ENCODE peak calls at places on chromosomes 1 and 21, in nine cellular contexts. N is fibroblast of mammary gland, S is HL-60, Y is GM13977, B is psoas muscle, I is heart right ventricle, T is HepG2, J is AG04450, K is right lobe of liver. Z is an unnamed sample.

GRCh38 chr1:44707959-44708831 is 22.8 kb downstream of the RNU5D-1 start:
- DNase-seq in N (peak), S (no peak), Y (peak), B (no peak), I (peak), T (peak), J (no peak), K (no peak), Z (peak)

GRCh38 chr1:159190441-159190840 is 14.2 kb upstream of the ACKR1 start:
- DNase-seq in N (no peak), S (no peak), Y (no peak), B (no peak), I (no peak), T (no peak), J (no peak), K (no peak), Z (no peak)

GRCh38 chr1:27166351-27166802 is 11.5 kb upstream of the SLC9A1 start:
- DNase-seq in N (no peak), S (no peak), Y (peak), B (no peak), I (no peak), T (no peak), J (no peak), K (no peak), Z (no peak)

GRCh38 chr1:73333847-73334503 is 864.0 kb downstream of the LRRIQ3 start:
- DNase-seq in N (no peak), S (no peak), Y (no peak), B (no peak), I (no peak), T (no peak), J (no peak), K (no peak), Z (no peak)

GRCh38 chr1:209597496-209597895 is 14.0 kb downstream of the CAMK1G start:
- DNase-seq in N (no peak), S (no peak), Y (no peak), B (no peak), I (no peak), T (no peak), J (no peak), K (no peak), Z (no peak)

GRCh38 chr1:54791880-54792522 is 9.1 kb downstream of the TTC22 start:
- DNase-seq in N (peak), S (peak), Y (peak), B (no peak), I (no peak), T (peak), J (no peak), K (no peak), Z (peak)

GRCh38 chr1:218620956-218621355 is 275.8 kb downstream of the TGFB2 start:
- DNase-seq in N (peak), S (no peak), Y (no peak), B (no peak), I (no peak), T (peak), J (no peak), K (no peak), Z (no peak)

GRCh38 chr1:69483219-69483618 is 84.5 kb upstream of the LRRC7 start:
- DNase-seq in N (no peak), S (no peak), Y (no peak), B (no peak), I (no peak), T (no peak), J (no peak), K (no peak), Z (no peak)

GRCh38 chr1:94871031-94871430 is 50.9 kb downstream of the SLC44A3 start:
- DNase-seq in N (peak), S (no peak), Y (no peak), B (no peak), I (no peak), T (no peak), J (no peak), K (no peak), Z (no peak)

GRCh38 chr1:12549106-12549459 is 68.9 kb downstream of the DHRS3 start:
- DNase-seq in N (peak), S (no peak), Y (no peak), B (peak), I (no peak), T (no peak), J (no peak), K (peak), Z (no peak)

GRCh38 chr1:176206006-176206960 is 803 bp downstream of the COP1 start:
- DNase-seq in N (peak), S (no peak), Y (peak), B (peak), I (peak), T (peak), J (no peak), K (peak), Z (peak)

GRCh38 chr1:3688356-3688755 is 36.0 kb downstream of the TP73 start:
- DNase-seq in N (peak), S (no peak), Y (no peak), B (no peak), I (no peak), T (no peak), J (no peak), K (no peak), Z (no peak)

GRCh38 chr1:203084588-203085527 is 954 bp downstream of the MYOG start:
- DNase-seq in N (no peak), S (no peak), Y (peak), B (peak), I (peak), T (peak), J (no peak), K (no peak), Z (no peak)

GRCh38 chr1:228465134-228465533 is 22.0 kb upstream of the RNF187 start:
- DNase-seq in N (no peak), S (no peak), Y (no peak), B (no peak), I (no peak), T (no peak), J (no peak), K (no peak), Z (no peak)

GRCh38 chr1:173267453-173267945 is 60.4 kb upstream of the TNFSF4 start:
- DNase-seq in N (peak), S (no peak), Y (no peak), B (no peak), I (no peak), T (no peak), J (no peak), K (no peak), Z (no peak)

GRCh38 chr1:85612704-85613361 is 32.3 kb downstream of the CCN1 start:
- DNase-seq in N (peak), S (no peak), Y (no peak), B (no peak), I (peak), T (peak), J (peak), K (no peak), Z (no peak)

GRCh38 chr1:36711480-36711879 is 228.8 kb upstream of the CSF3R start:
- DNase-seq in N (no peak), S (no peak), Y (no peak), B (no peak), I (no peak), T (no peak), J (no peak), K (no peak), Z (no peak)

GRCh38 chr1:113981962-113982931 is 3.0 kb downstream of the OLFML3 start:
- DNase-seq in N (peak), S (peak), Y (no peak), B (peak), I (peak), T (peak), J (peak), K (no peak), Z (no peak)

GRCh38 chr1:180123463-180123936 is 31.2 kb upstream of the QSOX1 start:
- DNase-seq in N (peak), S (peak), Y (no peak), B (no peak), I (no peak), T (no peak), J (no peak), K (no peak), Z (no peak)

GRCh38 chr21:32533053-32533452 is 52.3 kb downstream of the TCP10L start:
- DNase-seq in N (no peak), S (no peak), Y (no peak), B (no peak), I (no peak), T (no peak), J (no peak), K (no peak), Z (no peak)
- TF ChIP-seq CTCF in N (no peak), S (no peak), Y (no peak), B (no peak), I (no peak), T (no peak), J (no peak), K (no peak), Z (no peak)

GRCh38 chr1:109924316-109924715 is 13.7 kb downstream of the CSF1 start:
- DNase-seq in N (no peak), S (no peak), Y (no peak), B (no peak), I (no peak), T (no peak), J (no peak), K (no peak), Z (no peak)

GRCh38 chr1:109922326-109922725 is 11.7 kb downstream of the CSF1 start:
- DNase-seq in N (no peak), S (no peak), Y (no peak), B (no peak), I (no peak), T (no peak), J (no peak), K (no peak), Z (no peak)

GRCh38 chr1:109925159-109925990 is 14.7 kb downstream of the CSF1 start:
- DNase-seq in N (no peak), S (no peak), Y (no peak), B (no peak), I (no peak), T (no peak), J (no peak), K (no peak), Z (no peak)

GRCh38 chr1:109923946-109924275 is 13.3 kb downstream of the CSF1 start:
- DNase-seq in N (no peak), S (no peak), Y (no peak), B (no peak), I (no peak), T (no peak), J (no peak), K (no peak), Z (no peak)

GRCh38 chr1:109923131-109923945 is 12.7 kb downstream of the CSF1 start:
- DNase-seq in N (no peak), S (no peak), Y (no peak), B (no peak), I (no peak), T (no peak), J (no peak), K (no peak), Z (peak)
- TF ChIP-seq CTCF in N (peak), S (peak), Y (peak), B (no peak), I (peak), T (peak), J (peak), K (peak), Z (peak)

DNA sequence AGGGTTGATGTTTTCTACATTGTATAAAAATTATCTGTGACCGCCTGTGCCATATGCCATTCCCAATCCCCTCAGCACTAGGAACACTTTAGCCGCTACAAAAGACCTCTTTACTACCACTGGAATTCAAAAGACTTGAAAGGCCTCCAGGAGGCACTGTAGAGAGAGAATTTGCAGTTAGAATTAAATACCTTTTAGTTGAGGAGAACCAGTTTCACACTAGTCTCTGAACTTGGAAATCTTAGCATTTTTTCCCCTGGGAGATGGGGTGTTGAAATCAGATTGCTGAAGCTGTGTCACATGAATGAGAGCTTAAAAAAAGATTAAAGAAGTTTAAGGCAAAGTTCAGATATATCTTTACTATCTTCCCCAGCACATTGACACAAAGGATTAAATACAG is 291.0 kb downstream of the ADGRL2 start:
- DNase-seq in N (peak), S (no peak), Y (no peak), B (no peak), I (no peak), T (no peak), J (no peak), K (no peak), Z (no peak)
- TF ChIP-seq CTCF in N (peak), S (no peak), Y (no peak), B (no peak), I (no peak), T (no peak), J (no peak), K (no peak), Z (no peak)

DNA sequence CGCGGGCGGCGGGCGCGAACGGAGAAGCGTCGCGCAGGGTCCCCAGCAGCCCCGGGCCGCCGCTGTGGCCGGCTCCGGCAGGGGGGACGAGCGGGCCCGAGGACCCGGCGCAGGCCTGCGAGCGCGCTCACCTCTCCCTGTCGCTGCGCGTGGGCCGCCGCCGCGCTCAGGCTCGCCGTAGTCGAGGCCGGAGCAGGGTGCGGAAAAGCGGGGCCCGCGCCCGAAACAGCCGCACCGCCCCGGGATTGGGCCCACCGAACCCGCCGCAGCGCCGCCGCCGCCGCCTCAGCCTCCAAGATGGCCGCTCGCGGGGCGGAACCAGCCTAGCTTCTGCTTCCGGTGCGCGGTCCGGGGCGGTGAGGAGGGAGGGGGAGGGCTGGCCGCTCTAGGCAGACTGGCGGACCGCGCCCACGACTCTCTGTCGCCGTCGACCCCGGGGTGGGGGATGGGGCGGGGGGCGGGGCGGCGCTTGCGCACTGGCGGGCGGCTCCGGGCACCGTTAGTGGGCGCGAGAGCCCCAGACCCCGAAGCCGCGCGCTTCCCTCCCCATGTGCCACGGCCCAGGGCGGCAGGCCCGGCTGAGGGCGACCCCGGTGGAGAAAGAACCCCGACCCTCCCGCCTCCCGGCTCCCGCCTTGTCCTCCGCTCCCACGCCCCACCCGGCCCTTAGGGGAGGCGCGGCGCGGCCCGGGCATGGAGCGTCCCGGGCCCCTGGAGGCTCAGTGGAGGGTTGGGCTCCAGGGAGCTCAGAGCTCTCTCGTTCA is at the start of gene UBE2J2:
- DNase-seq in N (peak), S (peak), Y (peak), B (peak), I (peak), T (peak), J (peak), K (peak), Z (peak)
- TF ChIP-seq CTCF in N (no peak), S (no peak), Y (no peak), B (no peak), I (no peak), T (peak), J (no peak), K (no peak), Z (no peak)

DNA sequence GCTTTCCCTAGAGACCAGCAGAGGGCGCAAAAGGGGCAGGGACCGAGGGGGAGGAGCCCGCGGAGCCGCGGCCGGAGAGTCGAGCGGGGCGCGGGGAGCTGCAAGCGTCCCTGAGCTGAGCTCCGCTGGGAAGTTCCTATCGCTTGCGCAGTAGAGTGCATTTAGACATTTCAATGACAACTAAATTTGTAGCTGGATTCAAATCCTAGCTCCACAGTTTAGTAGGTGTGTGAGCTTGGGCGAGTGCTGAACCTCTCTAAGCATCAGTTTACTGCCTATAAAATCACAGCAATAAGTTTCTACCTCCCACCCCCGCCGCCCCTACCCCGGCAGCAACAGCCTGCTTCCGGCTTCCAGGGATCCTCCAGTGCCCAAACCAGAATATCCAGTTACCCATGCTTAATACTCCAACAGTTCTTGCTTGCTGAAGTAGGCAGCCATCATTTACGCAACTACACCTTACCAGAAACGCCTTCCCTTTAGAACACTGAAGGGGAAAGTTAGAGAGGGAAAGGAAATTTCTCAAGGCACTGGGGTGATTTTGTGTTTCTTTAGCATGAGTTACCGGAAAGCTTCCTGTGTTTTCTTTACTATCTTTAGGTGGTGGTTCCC is 9.1 kb downstream of the TLR5 start:
- DNase-seq in N (peak), S (peak), Y (peak), B (peak), I (peak), T (peak), J (peak), K (peak), Z (peak)
- TF ChIP-seq CTCF in N (peak), S (no peak), Y (peak), B (peak), I (peak), T (peak), J (peak), K (peak), Z (peak)

GRCh38 chr21:26966360-26966977 is 419 bp downstream of the ADAMTS5 start:
- DNase-seq in N (peak), S (no peak), Y (peak), B (no peak), I (no peak), T (no peak), J (no peak), K (no peak), Z (no peak)

GRCh38 chr21:26965091-26965566 is 1.8 kb downstream of the ADAMTS5 start:
- DNase-seq in N (no peak), S (no peak), Y (peak), B (no peak), I (no peak), T (no peak), J (no peak), K (no peak), Z (no peak)

GRCh38 chr21:26964379-26964778 is 2.5 kb downstream of the ADAMTS5 start:
- DNase-seq in N (peak), S (no peak), Y (no peak), B (peak), I (peak), T (no peak), J (no peak), K (no peak), Z (no peak)

GRCh38 chr21:26966978-26967913 is at the start of gene ADAMTS5:
- DNase-seq in N (peak), S (peak), Y (peak), B (peak), I (peak), T (no peak), J (no peak), K (peak), Z (peak)

DNA sequence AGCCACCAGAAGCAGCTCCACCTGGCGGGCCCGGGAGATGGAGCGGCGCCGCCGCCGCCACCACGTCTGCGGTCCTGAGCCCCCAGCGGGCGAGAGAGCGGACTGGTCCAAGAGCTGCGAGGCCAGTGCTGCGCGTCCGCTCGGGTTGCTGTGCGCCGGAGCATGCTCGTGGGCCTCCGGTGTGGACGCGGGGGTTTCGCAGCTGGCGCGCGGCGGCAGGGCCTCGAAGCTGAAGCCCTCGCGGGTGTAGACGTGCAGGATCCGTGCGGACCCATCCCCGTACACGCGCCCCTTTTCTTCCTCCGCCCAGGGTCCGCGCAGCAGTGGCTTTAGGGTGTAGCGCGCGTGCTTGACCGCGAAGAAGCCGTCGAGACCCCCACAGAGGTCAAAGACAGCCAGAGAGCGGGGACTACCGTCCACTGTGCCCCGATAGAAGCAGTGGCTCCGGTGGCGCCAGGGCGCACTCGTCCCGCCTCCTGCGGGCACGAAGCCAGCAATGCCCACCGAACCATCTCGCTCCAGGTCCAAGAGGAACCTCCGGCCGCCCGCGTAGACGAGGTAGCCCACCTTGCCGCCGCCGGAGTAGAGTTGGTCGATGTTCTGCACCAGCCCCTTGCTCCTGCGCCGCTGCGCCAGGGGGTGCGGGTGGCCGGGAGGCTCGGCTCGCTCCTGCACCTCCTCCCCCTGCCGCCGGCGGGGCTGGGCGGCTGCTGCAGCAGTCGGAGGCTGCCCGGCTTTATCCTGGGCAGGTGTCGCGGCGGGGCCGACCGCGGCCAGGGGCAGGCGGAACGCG is 1.1 kb downstream of the ADAMTS5 start:
- DNase-seq in N (peak), S (no peak), Y (peak), B (peak), I (peak), T (no peak), J (no peak), K (peak), Z (peak)
- TF ChIP-seq CTCF in N (peak), S (no peak), Y (no peak), B (peak), I (peak), T (no peak), J (peak), K (peak), Z (peak)

DNA sequence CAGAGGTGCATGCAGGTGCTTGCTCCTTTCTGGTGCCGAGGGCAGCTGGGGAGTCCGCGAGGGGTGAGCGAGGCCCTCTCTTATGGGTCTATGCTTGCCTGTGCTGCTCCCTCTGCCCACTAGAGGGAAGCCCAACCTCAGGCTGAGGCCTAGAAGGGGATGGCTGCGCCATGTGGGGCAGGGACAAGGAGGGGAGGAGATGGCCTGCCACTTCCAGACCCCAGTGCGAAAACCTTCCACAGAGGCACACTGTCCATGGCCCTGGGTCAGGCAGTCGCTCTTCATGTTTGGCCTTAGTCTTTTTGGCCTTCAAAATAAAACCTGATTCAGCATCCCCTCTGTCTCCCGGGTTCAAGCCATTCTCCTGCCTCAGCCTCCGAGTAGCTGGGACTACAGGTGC is 14.0 kb downstream of the RHBG start:
- DNase-seq in N (peak), S (no peak), Y (peak), B (peak), I (peak), T (peak), J (no peak), K (peak), Z (peak)
- TF ChIP-seq CTCF in N (peak), S (peak), Y (peak), B (peak), I (peak), T (peak), J (peak), K (peak), Z (peak)

DNA sequence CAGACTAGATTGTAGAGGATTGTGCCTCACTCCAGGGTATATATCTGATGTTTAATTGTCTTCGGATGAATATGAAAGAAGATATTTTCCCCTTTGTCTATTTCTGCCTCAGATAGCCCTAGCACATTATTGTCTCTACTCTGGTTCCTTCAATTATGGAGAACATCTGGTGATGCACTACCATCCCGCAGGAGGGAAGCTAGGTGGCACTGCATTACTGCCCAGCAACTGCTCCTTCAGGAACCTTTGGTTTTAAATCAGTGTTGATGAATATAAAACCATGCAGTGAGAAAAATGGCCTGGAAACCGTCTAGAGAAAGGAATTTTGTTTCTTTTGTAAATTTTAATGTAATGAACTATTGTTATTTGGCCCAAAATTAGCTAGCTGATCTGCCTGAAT is 68.5 kb downstream of the GPR88 start:
- DNase-seq in N (peak), S (no peak), Y (no peak), B (no peak), I (peak), T (no peak), J (no peak), K (peak), Z (peak)
- TF ChIP-seq CTCF in N (peak), S (peak), Y (peak), B (peak), I (peak), T (peak), J (peak), K (peak), Z (no peak)

Z was measured in endothelial cell.